ENCODE peak calls at places on chromosome 1, in nine cellular contexts. One of them, this sample, is unnamed.

GRCh38 chr1:202207292-202207691 is 13.7 kb downstream of the LGR6 start:
- DNase-seq in AG04449: peak; percentile 23
- DNase-seq in colonic mucosa: no peak
- DNase-seq in GM10248: no peak
- DNase-seq in HCT116: no peak
- DNase-seq in A673: peak; percentile 61
- DNase-seq in H1: no peak
- DNase-seq in OCI-LY7: no peak
- DNase-seq in AG10803: peak; percentile 63
- DNase-seq in this sample: no peak

GRCh38 chr1:244970236-244970652 is 105.9 kb upstream of the HNRNPU start:
- DNase-seq in AG04449: no peak
- DNase-seq in colonic mucosa: no peak
- DNase-seq in GM10248: peak; percentile 75
- DNase-seq in HCT116: peak; percentile 42
- DNase-seq in A673: peak; percentile 76
- DNase-seq in H1: no peak
- DNase-seq in OCI-LY7: peak; percentile 80
- DNase-seq in AG10803: peak; percentile 78
- DNase-seq in this sample: no peak

GRCh38 chr1:47436304-47436978 is 1.4 kb upstream of the FOXD2 start:
- DNase-seq in AG04449: no peak
- DNase-seq in colonic mucosa: peak; percentile 91
- DNase-seq in GM10248: peak; percentile 88
- DNase-seq in HCT116: peak; percentile 32
- DNase-seq in A673: peak; percentile 80
- DNase-seq in H1: peak; percentile 58
- DNase-seq in OCI-LY7: peak; percentile 88
- DNase-seq in AG10803: peak; percentile 60
- DNase-seq in this sample: peak; percentile 64

GRCh38 chr1:65247419-65248359 is 61.7 kb upstream of the DNAJC6 start:
- DNase-seq in AG04449: peak; percentile 87
- DNase-seq in colonic mucosa: no peak
- DNase-seq in GM10248: no peak
- DNase-seq in HCT116: no peak
- DNase-seq in A673: no peak
- DNase-seq in H1: no peak
- DNase-seq in OCI-LY7: no peak
- DNase-seq in AG10803: peak; percentile 97
- DNase-seq in this sample: no peak

GRCh38 chr1:229509576-229509975 is 1.4 kb upstream of the NUP133 start:
- DNase-seq in AG04449: no peak
- DNase-seq in colonic mucosa: no peak
- DNase-seq in GM10248: no peak
- DNase-seq in HCT116: no peak
- DNase-seq in A673: no peak
- DNase-seq in H1: no peak
- DNase-seq in OCI-LY7: no peak
- DNase-seq in AG10803: no peak
- DNase-seq in this sample: no peak

GRCh38 chr1:121417289-121417955 is 232.6 kb downstream of the SRGAP2C start:
- DNase-seq in AG04449: no peak
- DNase-seq in colonic mucosa: no peak
- DNase-seq in GM10248: no peak
- DNase-seq in HCT116: no peak
- DNase-seq in A673: no peak
- DNase-seq in H1: no peak
- DNase-seq in OCI-LY7: no peak
- DNase-seq in AG10803: no peak
- DNase-seq in this sample: no peak

GRCh38 chr1:201275266-201275666 is 8.0 kb upstream of the PKP1 start:
- DNase-seq in AG04449: no peak
- DNase-seq in colonic mucosa: peak; percentile 85
- DNase-seq in GM10248: no peak
- DNase-seq in HCT116: peak; percentile 79
- DNase-seq in A673: peak; percentile 89
- DNase-seq in H1: no peak
- DNase-seq in OCI-LY7: no peak
- DNase-seq in AG10803: peak; percentile 82
- DNase-seq in this sample: no peak

GRCh38 chr1:55064071-55064581 is 24.8 kb downstream of the PCSK9 start:
- DNase-seq in AG04449: no peak
- DNase-seq in colonic mucosa: no peak
- DNase-seq in GM10248: peak; percentile 29
- DNase-seq in HCT116: no peak
- DNase-seq in A673: no peak
- DNase-seq in H1: no peak
- DNase-seq in OCI-LY7: peak; percentile 51
- DNase-seq in AG10803: peak; percentile 8
- DNase-seq in this sample: no peak

GRCh38 chr1:31655104-31655503 is 10.4 kb upstream of the PEF1 start:
- DNase-seq in AG04449: no peak
- DNase-seq in colonic mucosa: no peak
- DNase-seq in GM10248: no peak
- DNase-seq in HCT116: no peak
- DNase-seq in A673: no peak
- DNase-seq in H1: no peak
- DNase-seq in OCI-LY7: no peak
- DNase-seq in AG10803: no peak
- DNase-seq in this sample: no peak

GRCh38 chr1:53652441-53653199 is 86.3 kb downstream of the GLIS1 start:
- DNase-seq in AG04449: no peak
- DNase-seq in colonic mucosa: no peak
- DNase-seq in GM10248: no peak
- DNase-seq in HCT116: no peak
- DNase-seq in A673: no peak
- DNase-seq in H1: no peak
- DNase-seq in OCI-LY7: no peak
- DNase-seq in AG10803: no peak
- DNase-seq in this sample: no peak

GRCh38 chr1:27154469-27154990 is 395 bp downstream of the SLC9A1 start:
- DNase-seq in AG04449: no peak
- DNase-seq in colonic mucosa: no peak
- DNase-seq in GM10248: no peak
- DNase-seq in HCT116: no peak
- DNase-seq in A673: no peak
- DNase-seq in H1: no peak
- DNase-seq in OCI-LY7: no peak
- DNase-seq in AG10803: no peak
- DNase-seq in this sample: no peak

GRCh38 chr1:22916469-22916817 is 56.2 kb downstream of the LACTBL1 start:
- DNase-seq in AG04449: no peak
- DNase-seq in colonic mucosa: no peak
- DNase-seq in GM10248: no peak
- DNase-seq in HCT116: no peak
- DNase-seq in A673: peak; percentile 90
- DNase-seq in H1: no peak
- DNase-seq in OCI-LY7: peak; percentile 12
- DNase-seq in AG10803: no peak
- DNase-seq in this sample: no peak

GRCh38 chr1:233543338-233544255 is 70.3 kb upstream of the KCNK1 start:
- DNase-seq in AG04449: peak; percentile 4
- DNase-seq in colonic mucosa: peak; percentile 28
- DNase-seq in GM10248: no peak
- DNase-seq in HCT116: peak; percentile 91
- DNase-seq in A673: peak; percentile 70
- DNase-seq in H1: no peak
- DNase-seq in OCI-LY7: no peak
- DNase-seq in AG10803: peak; percentile 68
- DNase-seq in this sample: no peak

GRCh38 chr1:16338961-16339360 is 13.3 kb downstream of the FBXO42 start:
- DNase-seq in AG04449: no peak
- DNase-seq in colonic mucosa: no peak
- DNase-seq in GM10248: no peak
- DNase-seq in HCT116: no peak
- DNase-seq in A673: no peak
- DNase-seq in H1: no peak
- DNase-seq in OCI-LY7: no peak
- DNase-seq in AG10803: no peak
- DNase-seq in this sample: no peak

GRCh38 chr1:49036700-49037099 is 260.0 kb upstream of the BEND5 start:
- DNase-seq in AG04449: no peak
- DNase-seq in colonic mucosa: no peak
- DNase-seq in GM10248: no peak
- DNase-seq in HCT116: no peak
- DNase-seq in A673: peak; percentile 39
- DNase-seq in H1: no peak
- DNase-seq in OCI-LY7: no peak
- DNase-seq in AG10803: no peak
- DNase-seq in this sample: no peak

GRCh38 chr1:205477759-205478247 is 22.0 kb upstream of the BLACAT1 start:
- DNase-seq in AG04449: peak; percentile 36
- DNase-seq in colonic mucosa: peak; percentile 74
- DNase-seq in GM10248: no peak
- DNase-seq in HCT116: peak; percentile 59
- DNase-seq in A673: peak; percentile 49
- DNase-seq in H1: no peak
- DNase-seq in OCI-LY7: no peak
- DNase-seq in AG10803: peak; percentile 60
- DNase-seq in this sample: no peak

GRCh38 chr1:207049974-207050391 is 1.0 kb downstream of the YOD1 start:
- DNase-seq in AG04449: no peak
- DNase-seq in colonic mucosa: peak; percentile 78
- DNase-seq in GM10248: peak; percentile 56
- DNase-seq in HCT116: no peak
- DNase-seq in A673: peak; percentile 61
- DNase-seq in H1: no peak
- DNase-seq in OCI-LY7: peak; percentile 71
- DNase-seq in AG10803: peak; percentile 56
- DNase-seq in this sample: no peak

GRCh38 chr1:200888349-200888838 is 6.3 kb upstream of the INAVA start:
- DNase-seq in AG04449: no peak
- DNase-seq in colonic mucosa: no peak
- DNase-seq in GM10248: peak; percentile 82
- DNase-seq in HCT116: no peak
- DNase-seq in A673: no peak
- DNase-seq in H1: no peak
- DNase-seq in OCI-LY7: peak; percentile 43
- DNase-seq in AG10803: no peak
- DNase-seq in this sample: no peak

GRCh38 chr1:56968878-56969495 is 3.2 kb upstream of the C8B start:
- DNase-seq in AG04449: no peak
- DNase-seq in colonic mucosa: no peak
- DNase-seq in GM10248: no peak
- DNase-seq in HCT116: no peak
- DNase-seq in A673: no peak
- DNase-seq in H1: no peak
- DNase-seq in OCI-LY7: no peak
- DNase-seq in AG10803: no peak
- DNase-seq in this sample: no peak

GRCh38 chr1:183106746-183107145 is 79.3 kb upstream of the LAMC2 start:
- DNase-seq in AG04449: no peak
- DNase-seq in colonic mucosa: no peak
- DNase-seq in GM10248: no peak
- DNase-seq in HCT116: no peak
- DNase-seq in A673: no peak
- DNase-seq in H1: no peak
- DNase-seq in OCI-LY7: no peak
- DNase-seq in AG10803: no peak
- DNase-seq in this sample: no peak

GRCh38 chr1:109534307-109534858 is 5.3 kb upstream of the GPR61 start:
- DNase-seq in AG04449: no peak
- DNase-seq in colonic mucosa: no peak
- DNase-seq in GM10248: no peak
- DNase-seq in HCT116: no peak
- DNase-seq in A673: no peak
- DNase-seq in H1: no peak
- DNase-seq in OCI-LY7: no peak
- DNase-seq in AG10803: no peak
- DNase-seq in this sample: no peak

DNA sequence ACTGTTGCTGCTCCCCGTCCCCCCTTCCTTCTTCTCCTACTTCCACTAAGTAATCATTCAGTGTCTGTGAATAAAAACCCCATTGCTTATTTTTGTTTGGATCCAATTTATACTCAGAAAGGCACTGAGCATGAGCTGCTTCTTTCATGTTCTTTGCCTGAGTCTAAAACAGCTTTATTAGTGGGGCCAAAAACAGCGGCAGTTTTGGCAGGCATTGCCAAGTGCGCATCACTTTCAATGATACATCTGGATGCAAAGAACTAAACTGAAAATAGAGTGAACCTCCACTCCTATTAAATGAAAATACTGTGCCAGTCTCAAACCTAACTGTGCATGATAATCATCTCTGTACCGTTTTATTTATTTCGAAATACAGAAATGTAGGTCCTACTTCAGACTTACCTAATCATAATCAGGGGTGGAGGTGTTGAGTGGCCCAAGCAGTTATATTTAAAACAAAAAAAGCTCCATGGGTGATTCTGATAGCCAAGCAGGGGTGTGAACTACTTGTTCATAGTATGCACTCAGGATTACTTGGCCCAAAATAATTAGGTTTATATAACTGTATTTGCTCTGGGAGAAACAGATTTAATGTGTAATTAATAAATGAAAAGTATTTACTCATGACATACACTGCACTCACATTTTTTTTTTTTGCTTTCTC is 48.4 kb downstream of the NEK7 start:
- DNase-seq in AG04449: no peak
- DNase-seq in colonic mucosa: no peak
- DNase-seq in GM10248: no peak
- DNase-seq in HCT116: no peak
- DNase-seq in A673: no peak
- DNase-seq in H1: no peak
- DNase-seq in OCI-LY7: no peak
- DNase-seq in AG10803: no peak
- DNase-seq in this sample: no peak
- TF ChIP-seq CTCF in AG04449: no peak
- TF ChIP-seq CTCF in colonic mucosa: no peak
- TF ChIP-seq CTCF in GM10248: no peak
- TF ChIP-seq CTCF in HCT116: no peak
- TF ChIP-seq CTCF in A673: no peak
- TF ChIP-seq CTCF in H1: no peak
- TF ChIP-seq CTCF in OCI-LY7: no peak
- TF ChIP-seq CTCF in AG10803: no peak
- TF ChIP-seq CTCF in this sample: no peak

GRCh38 chr1:85463666-85464496 is 1.1 kb downstream of the DDAH1 start:
- DNase-seq in AG04449: no peak
- DNase-seq in colonic mucosa: no peak
- DNase-seq in GM10248: no peak
- DNase-seq in HCT116: no peak
- DNase-seq in A673: peak; percentile 31
- DNase-seq in H1: no peak
- DNase-seq in OCI-LY7: no peak
- DNase-seq in AG10803: peak; percentile 77
- DNase-seq in this sample: no peak
- TF ChIP-seq CTCF in AG04449: no peak
- TF ChIP-seq CTCF in colonic mucosa: no peak
- TF ChIP-seq CTCF in GM10248: no peak
- TF ChIP-seq CTCF in HCT116: no peak
- TF ChIP-seq CTCF in A673: no peak
- TF ChIP-seq CTCF in H1: no peak
- TF ChIP-seq CTCF in OCI-LY7: no peak
- TF ChIP-seq CTCF in AG10803: no peak
- TF ChIP-seq CTCF in this sample: no peak

GRCh38 chr1:154696001-154696400 is 88.0 kb upstream of the ADAR start:
- DNase-seq in AG04449: no peak
- DNase-seq in colonic mucosa: no peak
- DNase-seq in GM10248: no peak
- DNase-seq in HCT116: no peak
- DNase-seq in A673: peak; percentile 33
- DNase-seq in H1: no peak
- DNase-seq in OCI-LY7: no peak
- DNase-seq in AG10803: no peak
- DNase-seq in this sample: no peak
- TF ChIP-seq CTCF in AG04449: peak; percentile 22
- TF ChIP-seq CTCF in colonic mucosa: no peak
- TF ChIP-seq CTCF in GM10248: peak; percentile 16
- TF ChIP-seq CTCF in HCT116: peak; percentile 41
- TF ChIP-seq CTCF in A673: peak; percentile 50
- TF ChIP-seq CTCF in H1: no peak
- TF ChIP-seq CTCF in OCI-LY7: peak; percentile 21
- TF ChIP-seq CTCF in AG10803: peak; percentile 61
- TF ChIP-seq CTCF in this sample: peak; percentile 34

GRCh38 chr1:194342484-194343262 is 1156.3 kb upstream of the B3GALT2 start:
- DNase-seq in AG04449: no peak
- DNase-seq in colonic mucosa: no peak
- DNase-seq in GM10248: no peak
- DNase-seq in HCT116: no peak
- DNase-seq in A673: peak; percentile 10
- DNase-seq in H1: peak; percentile 49
- DNase-seq in OCI-LY7: peak; percentile 59
- DNase-seq in AG10803: no peak
- DNase-seq in this sample: no peak
- TF ChIP-seq CTCF in AG04449: no peak
- TF ChIP-seq CTCF in colonic mucosa: no peak
- TF ChIP-seq CTCF in GM10248: no peak
- TF ChIP-seq CTCF in HCT116: peak; percentile 28
- TF ChIP-seq CTCF in A673: no peak
- TF ChIP-seq CTCF in H1: peak; percentile 88
- TF ChIP-seq CTCF in OCI-LY7: peak; percentile 76
- TF ChIP-seq CTCF in AG10803: no peak
- TF ChIP-seq CTCF in this sample: no peak

This sample was measured in D721Med.